ENCODE peak calls at places on chromosomes 12 and 14, in four cellular contexts. N is fibroblast of the aortic adventitia; O is CD8-positive, alpha-beta T cell; H is HT1080. Z is an unnamed sample.
A peak's percentile ranks its signal among the peaks of the same experiment; 100 is the strongest.

GRCh38 chr12:110563702-110564470 is 19.2 kb downstream of the PPTC7 start:
- DNase-seq in O (no peak), H (no peak), N (peak; percentile 57), Z (no peak)

GRCh38 chr14:105026033-105026785 is 5.3 kb upstream of the CDCA4 start:
- DNase-seq in H (peak; percentile 95), O (no peak), N (no peak), Z (no peak)

GRCh38 chr12:84455598-84455997 is 457.0 kb downstream of the SLC6A15 start:
- DNase-seq in N (peak; percentile 3), O (no peak), H (no peak), Z (no peak)

GRCh38 chr14:92558319-92558718 is 44.7 kb downstream of the RIN3 start:
- DNase-seq in H (no peak), N (no peak), O (no peak), Z (no peak)

GRCh38 chr14:91114079-91115065 is 499 bp downstream of the DGLUCY start:
- DNase-seq in H (peak; percentile 91), N (peak; percentile 39), O (peak; percentile 22), Z (no peak)

GRCh38 chr14:102770147-102770909 is 6.9 kb upstream of the TRAF3 start:
- DNase-seq in H (no peak), O (no peak), N (no peak), Z (no peak)

GRCh38 chr12:53120685-53121525 is 17.6 kb downstream of the SOAT2 start:
- DNase-seq in O (no peak), H (no peak), N (no peak), Z (no peak)

GRCh38 chr12:115377781-115378180 is 693.8 kb upstream of the TBX3 start:
- DNase-seq in O (no peak), H (no peak), N (no peak), Z (no peak)

GRCh38 chr12:74624206-74624605 is 86.6 kb downstream of the ATXN7L3B start:
- DNase-seq in O (no peak), H (no peak), N (no peak), Z (no peak)

GRCh38 chr14:31843361-31844091 is 233.6 kb upstream of the ARHGAP5 start:
- DNase-seq in O (no peak), N (no peak), H (no peak), Z (no peak)

GRCh38 chr12:31346211-31346610 is 20.3 kb upstream of the SINHCAF start:
- DNase-seq in H (no peak), N (no peak), O (no peak), Z (no peak)

GRCh38 chr12:25155031-25155576 is 39.9 kb downstream of the DNAI7 start:
- DNase-seq in H (peak; percentile 26), O (no peak), N (peak; percentile 53), Z (no peak)

GRCh38 chr14:54589843-54590242 is 22.9 kb downstream of the SAMD4A start:
- DNase-seq in H (no peak), N (no peak), O (no peak), Z (no peak)

GRCh38 chr12:52659395-52659794 is 7.4 kb upstream of the KRT2 start:
- DNase-seq in O (no peak), N (no peak), H (no peak), Z (no peak)

GRCh38 chr14:87805315-87805723 is 187.7 kb downstream of the GALC start:
- DNase-seq in O (no peak), H (peak; percentile 47), N (peak; percentile 52), Z (no peak)

GRCh38 chr12:63826002-63826585 is 18.4 kb upstream of the SRGAP1 start:
- DNase-seq in O (no peak), H (peak; percentile 56), N (peak; percentile 86), Z (no peak)